ENCODE peak calls at places on chromosome 22, in eight cellular contexts. W, E, H, Y, K, G, C and R are unnamed samples. For H3K36me3 and H3K9me3, the result is how much of the 10 kb centered on the place peaks cover.

GRCh38 chr22:44574057-44574456 is 76.0 kb upstream of the RTL6 start:
- DNase-seq in W (no peak), E (peak), H (peak), Y (no peak), K (peak), G (no peak), C (no peak), R (no peak)

GRCh38 chr22:39469681-39470461 is 13.1 kb downstream of the MGAT3 start:
- DNase-seq in W (no peak), E (no peak), H (no peak), Y (no peak), K (no peak), G (no peak), C (no peak), R (no peak)

GRCh38 chr22:22989856-22990255 is 80.5 kb upstream of the GNAZ start:
- DNase-seq in W (no peak), E (no peak), H (no peak), Y (no peak), K (no peak), G (no peak), C (no peak), R (no peak)

GRCh38 chr22:18048441-18048898 is 24.1 kb upstream of the MICAL3 start:
- DNase-seq in W (no peak), E (peak), H (no peak), Y (no peak), K (peak), G (no peak), C (peak), R (no peak)

GRCh38 chr22:17767236-17768065 is 6.8 kb downstream of the BID start:
- DNase-seq in W (no peak), E (no peak), H (no peak), Y (no peak), K (no peak), G (no peak), C (no peak), R (no peak)

GRCh38 chr22:41612626-41613025 is 8.2 kb downstream of the DESI1 start:
- DNase-seq in W (no peak), E (no peak), H (no peak), Y (no peak), K (no peak), G (no peak), C (no peak), R (no peak)

GRCh38 chr22:41910599-41911291 is 4.1 kb downstream of the SHISA8 start:
- DNase-seq in W (no peak), E (no peak), H (no peak), Y (no peak), K (no peak), G (no peak), C (peak), R (no peak)

GRCh38 chr22:23862103-23862502 is 4.4 kb downstream of the SLC2A11 start:
- DNase-seq in W (peak), E (peak), H (no peak), Y (no peak), K (peak), G (peak), C (peak), R (no peak)

GRCh38 chr22:24758164-24758799 is 16.2 kb downstream of the PIWIL3 start:
- DNase-seq in W (no peak), E (peak), H (no peak), Y (peak), K (peak), G (peak), C (peak), R (no peak)

GRCh38 chr22:26438006-26438405 is 8.9 kb downstream of the ASPHD2 start:
- DNase-seq in W (no peak), E (no peak), H (no peak), Y (no peak), K (no peak), G (no peak), C (no peak), R (no peak)

GRCh38 chr22:36343720-36344105 is 44.1 kb downstream of the MYH9 start:
- DNase-seq in W (no peak), E (no peak), H (no peak), Y (no peak), K (no peak), G (no peak), C (no peak), R (no peak)
- H3K36me3 ChIP-seq in W (half or more), E (half or more), H (under half), Y (under half), K (under half), G (under half), C (under half), R (under half)

GRCh38 chr22:48804811-48805301 is 1022.8 kb downstream of the BRD1 start:
- DNase-seq in W (no peak), E (no peak), H (no peak), Y (no peak), K (no peak), G (no peak), C (no peak), R (no peak)

GRCh38 chr22:48805516-48805915 is 1022.2 kb downstream of the BRD1 start:
- DNase-seq in W (no peak), E (no peak), H (no peak), Y (no peak), K (no peak), G (no peak), C (no peak), R (no peak)

GRCh38 chr22:48807155-48807554 is 1020.5 kb downstream of the BRD1 start:
- DNase-seq in W (no peak), E (no peak), H (no peak), Y (no peak), K (no peak), G (no peak), C (no peak), R (no peak)

GRCh38 chr22:48806227-48806781 is 1021.4 kb downstream of the BRD1 start:
- DNase-seq in W (no peak), E (no peak), H (no peak), Y (no peak), K (no peak), G (peak), C (no peak), R (no peak)

DNA sequence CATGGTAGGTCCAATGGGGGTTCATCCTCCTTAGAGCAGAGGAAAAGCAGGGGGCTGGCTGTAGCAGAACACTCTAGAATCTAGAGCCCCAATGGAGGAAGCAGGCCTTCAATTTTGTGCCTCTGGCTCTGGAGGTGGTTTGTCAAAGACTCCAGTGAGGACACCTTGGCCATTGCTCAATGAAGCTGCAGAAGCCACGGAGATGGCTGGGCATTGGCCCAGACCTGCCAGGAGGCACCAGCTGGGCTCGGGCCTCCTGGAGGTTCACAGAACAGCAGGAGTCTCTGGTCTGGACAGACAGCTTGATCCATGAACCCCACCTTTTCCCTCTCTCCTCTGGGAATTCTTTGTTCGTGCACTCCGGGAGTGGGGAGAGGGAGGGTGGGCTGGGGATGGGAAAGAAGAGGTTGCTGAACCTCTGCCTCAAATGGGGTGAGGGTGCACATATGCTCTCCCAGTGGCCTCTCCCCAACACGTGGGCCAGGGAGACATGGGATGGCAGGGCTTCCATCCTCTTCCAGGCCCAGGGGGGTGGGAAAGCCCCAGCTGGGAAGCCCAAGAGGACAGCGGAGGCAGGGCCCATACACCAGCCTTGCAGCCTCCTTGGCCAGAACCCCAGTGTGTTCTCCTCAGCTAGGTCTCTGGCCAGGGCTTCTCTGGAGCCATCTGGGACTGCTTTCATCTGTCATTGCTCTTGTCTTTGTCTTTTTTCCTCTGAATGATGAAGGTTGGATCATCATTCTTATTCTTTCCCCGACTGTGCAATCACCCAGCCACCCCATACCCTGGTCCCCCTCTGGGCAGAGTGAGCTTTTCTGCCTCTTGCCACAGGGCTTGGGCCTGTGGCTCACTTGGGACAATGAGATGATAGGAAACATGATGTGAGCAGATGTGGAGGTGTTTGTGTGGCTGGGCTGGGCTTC is 1019.4 kb downstream of the BRD1 start:
- DNase-seq in W (no peak), E (no peak), H (no peak), Y (no peak), K (no peak), G (no peak), C (no peak), R (no peak)
- H3K9me3 ChIP-seq in W (under half), E (under half), H (under half), Y (under half), K (under half), G (under half), C (under half), R (under half)

GRCh38 chr22:20554824-20555223 is 47.4 kb downstream of the MED15 start:
- DNase-seq in W (no peak), E (no peak), H (no peak), Y (no peak), K (no peak), G (no peak), C (no peak), R (no peak)
- H3K36me3 ChIP-seq in W (half or more), E (half or more), H (under half), Y (under half), K (under half), G (under half), C (half or more), R (under half)

GRCh38 chr22:47805394-47805935 is 1043.0 kb downstream of the TBC1D22A start:
- DNase-seq in W (no peak), E (no peak), H (no peak), Y (no peak), K (no peak), G (no peak), C (no peak), R (no peak)
- H3K9me3 ChIP-seq in W (under half), E (under half), H (under half), Y (under half), K (under half), G (under half), C (under half), R (under half)

DNA sequence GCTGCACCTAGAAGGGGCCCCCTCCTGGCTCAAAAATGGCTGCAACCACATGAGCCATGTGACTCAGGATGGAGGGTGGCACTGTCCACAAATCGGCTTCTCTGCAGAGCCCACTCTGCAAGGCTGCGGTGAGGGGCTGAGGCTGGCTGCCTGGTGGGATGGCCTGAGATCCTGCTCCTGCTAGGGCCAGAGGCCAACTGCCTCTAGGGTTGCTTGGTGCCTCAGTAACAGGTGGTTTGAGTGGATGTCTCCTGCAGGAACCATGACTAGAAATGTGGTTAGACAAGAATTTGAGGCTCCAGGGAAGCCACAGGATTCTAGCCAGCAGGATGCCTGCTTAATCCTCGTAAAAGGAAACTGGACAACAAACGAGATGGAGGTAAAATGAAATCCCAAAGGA is 17.1 kb downstream of the PATZ1 start:
- DNase-seq in W (no peak), E (peak), H (no peak), Y (no peak), K (no peak), G (no peak), C (no peak), R (no peak)
- H3K36me3 ChIP-seq in W (half or more), E (half or more), H (half or more), Y (half or more), K (under half), G (half or more), C (half or more), R (under half)

GRCh38 chr22:48171294-48171693 is 1408.8 kb downstream of the TBC1D22A start:
- DNase-seq in W (no peak), E (no peak), H (no peak), Y (no peak), K (no peak), G (no peak), C (no peak), R (no peak)
- H3K9me3 ChIP-seq in W (under half), E (under half), H (under half), Y (under half), K (under half), G (under half), C (under half), R (under half)